ENCODE peak calls at places on chromosomes 4 and X, in five cellular contexts. X is heart left ventricle, Q is testis, D is stomach, K is uterus. U is an unnamed sample.

GRCh38 chr4:101337688-101338087 is 9.6 kb downstream of the PPP3CA start:
- DNase-seq in D (no peak), Q (no peak), X (no peak), K (no peak), U (no peak)

GRCh38 chr4:71230258-71230594 is 108.6 kb upstream of the SLC4A4 start:
- DNase-seq in K (no peak), Q (no peak), D (peak; percentile 38), X (no peak), U (no peak)

GRCh38 chrX:281166-281999 is at the start of gene PLCXD1:
- DNase-seq in Q (peak; percentile 50), X (peak; percentile 8), D (peak; percentile 32), K (no peak), U (peak; percentile 39)

GRCh38 chrX:9902651-9903050 is 64.5 kb upstream of the CLDN34 start:
- DNase-seq in D (no peak), K (no peak), Q (peak; percentile 63), X (no peak), U (no peak)

GRCh38 chr4:138707746-138708145 is 307.8 kb upstream of the NOCT start:
- DNase-seq in Q (no peak), X (no peak), K (no peak), D (no peak), U (no peak)

GRCh38 chrX:136586386-136586785 is 54.4 kb downstream of the VGLL1 start:
- DNase-seq in X (no peak), D (no peak), K (no peak), Q (no peak), U (no peak)

GRCh38 chrX:118179718-118180117 is 63.1 kb upstream of the KLHL13 start:
- DNase-seq in Q (no peak), K (no peak), X (no peak), D (no peak), U (no peak)

GRCh38 chr4:122309988-122310626 is 68.7 kb upstream of the ADAD1 start:
- DNase-seq in X (no peak), D (no peak), K (no peak), Q (no peak), U (no peak)

GRCh38 chrX:51891245-51891644 is 2.2 kb upstream of the MAGED1 start:
- DNase-seq in D (no peak), Q (no peak), K (no peak), X (no peak), U (no peak)

GRCh38 chr4:76385974-76386373 is 35.0 kb downstream of the CCDC158 start:
- DNase-seq in Q (no peak), X (no peak), K (no peak), D (no peak), U (no peak)

GRCh38 chrX:75603833-75604232 is 81.0 kb upstream of the ZDHHC15 start:
- DNase-seq in K (no peak), X (no peak), Q (no peak), D (no peak), U (no peak)

GRCh38 chr4:52833941-52834525 is 28.1 kb upstream of the RASL11B start:
- DNase-seq in X (no peak), D (no peak), K (no peak), Q (no peak), U (no peak)

DNA sequence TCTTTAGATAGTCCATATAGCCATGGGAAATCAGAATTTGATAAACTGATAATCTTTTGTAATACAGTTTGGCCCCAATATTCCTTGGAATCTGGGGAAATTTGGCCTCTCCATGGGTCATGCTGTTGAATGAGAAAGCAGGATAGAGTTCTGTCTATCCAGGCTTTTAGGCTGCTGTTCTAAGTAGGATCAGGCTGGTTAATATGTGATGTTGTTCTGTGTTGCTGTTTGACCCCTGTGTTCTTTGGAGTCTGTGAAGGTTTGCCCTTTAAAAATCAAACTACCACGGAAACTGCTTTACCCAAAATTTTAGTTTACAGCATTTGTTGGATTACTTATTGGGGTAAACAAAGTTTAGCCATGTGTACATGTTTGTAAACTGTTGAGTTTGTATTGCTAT is 114.5 kb downstream of the ZNF330 start:
- DNase-seq in X (no peak), K (no peak), Q (no peak), D (no peak), U (no peak)
- TF ChIP-seq POLR2A in X (no peak), K (no peak), Q (no peak), D (no peak), U (no peak)

GRCh38 chrX:47572773-47573333 is 9.4 kb upstream of the TIMP1 start:
- DNase-seq in K (no peak), Q (no peak), D (no peak), X (no peak), U (no peak)

GRCh38 chrX:47571896-47572295 is 10.3 kb upstream of the TIMP1 start:
- DNase-seq in Q (no peak), X (no peak), D (no peak), K (no peak), U (no peak)

GRCh38 chrX:47568656-47569295 is 7.8 kb downstream of the ARAF start:
- DNase-seq in K (no peak), X (no peak), Q (no peak), D (no peak), U (no peak)

GRCh38 chrX:47571215-47571614 is 10.2 kb downstream of the ARAF start:
- DNase-seq in K (no peak), D (no peak), X (no peak), Q (peak; percentile 35), U (no peak)

GRCh38 chrX:47570794-47571193 is 9.8 kb downstream of the ARAF start:
- DNase-seq in K (no peak), X (no peak), Q (no peak), D (no peak), U (no peak)
- H3K9me3 ChIP-seq in K (no peaks in the 10 kb centered on the region), X (no peaks in the 10 kb centered on the region), Q (no peaks in the 10 kb centered on the region), D (no peaks in the 10 kb centered on the region), U (no peaks in the 10 kb centered on the region)

GRCh38 chr4:2537011-2537830 is 774 bp downstream of the FAM193A start:
- DNase-seq in X (peak; percentile 23), K (peak; percentile 29), D (peak; percentile 56), Q (peak; percentile 54), U (peak; percentile 74)
- TF ChIP-seq POLR2A in X (no peak), K (no peak), D (no peak), Q (no peak), U (no peak)

GRCh38 chrX:144918936-144919335 is 328.4 kb upstream of the SPANXN1 start:
- DNase-seq in K (no peak), X (no peak), D (no peak), Q (no peak), U (no peak)

GRCh38 chrX:144916785-144917184 is 330.5 kb upstream of the SPANXN1 start:
- DNase-seq in Q (no peak), X (no peak), D (no peak), K (no peak), U (no peak)
- H3K9me3 ChIP-seq in Q (no peaks in the 10 kb centered on the region), X (no peaks in the 10 kb centered on the region), D (no peaks in the 10 kb centered on the region), K (no peaks in the 10 kb centered on the region), U (no peaks in the 10 kb centered on the region)

GRCh38 chrX:2607113-2607512 is 84.0 kb upstream of the CD99 start:
- DNase-seq in Q (no peak), D (no peak), X (no peak), K (no peak), U (no peak)

GRCh38 chrX:2610246-2611170 is 80.6 kb upstream of the CD99 start:
- DNase-seq in D (no peak), X (no peak), Q (no peak), K (no peak), U (no peak)

GRCh38 chrX:2609431-2610238 is 81.5 kb upstream of the CD99 start:
- DNase-seq in Q (no peak), D (no peak), K (no peak), X (no peak), U (no peak)

DNA sequence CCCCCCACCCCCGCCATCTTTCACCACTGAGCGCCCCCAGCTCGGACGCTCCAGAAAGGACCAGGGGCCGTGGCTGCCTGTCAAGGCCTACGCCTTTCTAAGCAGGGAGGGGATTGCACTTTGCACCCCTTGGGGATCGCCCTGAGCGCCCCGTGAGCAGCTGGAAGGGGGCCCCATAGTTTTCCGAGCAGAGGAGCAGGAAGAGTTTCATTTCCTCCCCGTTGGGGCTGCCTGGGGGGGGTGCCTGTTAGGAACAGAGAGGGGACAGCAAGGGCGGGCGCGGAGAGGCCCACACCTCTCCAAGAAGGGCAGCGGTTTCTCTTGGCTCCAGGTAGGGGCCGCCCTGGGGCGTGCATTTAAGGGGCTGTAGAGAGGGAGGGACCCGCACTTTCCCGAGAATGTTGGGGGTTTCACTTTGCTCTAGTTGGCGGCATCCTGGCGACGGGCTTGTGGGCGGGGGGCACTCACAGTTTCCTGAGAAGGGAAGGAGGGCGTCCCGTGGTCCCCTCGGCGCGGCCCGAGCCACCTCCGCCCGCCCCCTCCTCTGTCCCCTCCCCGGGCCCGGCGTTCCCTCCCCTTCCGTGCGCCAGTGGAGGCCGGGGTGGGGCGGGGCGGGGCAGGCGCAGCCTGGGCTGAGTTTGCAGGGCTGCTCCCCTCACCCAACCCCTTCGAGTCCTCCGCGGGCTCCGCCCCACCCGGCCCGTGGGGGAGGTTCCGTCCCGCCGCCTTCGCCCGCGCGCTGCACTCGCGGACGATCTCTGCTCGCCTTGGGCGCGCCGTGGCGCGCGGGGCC is 82.3 kb upstream of the CD99 start:
- DNase-seq in K (peak; percentile 82), X (peak; percentile 89), D (peak; percentile 89), Q (peak; percentile 84), U (peak; percentile 88)
- TF ChIP-seq POLR2A in K (no peak), X (no peak), D (no peak), Q (no peak), U (no peak)

DNA sequence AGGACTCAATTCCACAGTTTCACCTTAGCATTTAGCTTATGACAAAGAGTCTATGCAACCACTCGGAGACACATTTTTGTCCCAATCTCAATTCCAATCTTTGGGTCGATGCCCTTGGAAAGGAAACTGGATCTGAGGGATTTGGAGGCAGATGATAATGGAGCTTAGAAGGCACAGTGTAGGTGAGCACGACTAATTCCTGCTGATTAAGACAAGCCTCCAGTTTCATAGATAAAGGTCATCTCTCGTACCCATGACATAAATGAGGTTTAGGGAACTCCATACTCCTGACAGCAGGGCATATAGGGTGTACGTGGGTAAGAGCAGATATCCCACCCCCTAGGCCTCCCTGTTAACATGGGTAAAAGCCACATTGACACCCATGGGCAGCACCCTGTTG is 24.4 kb upstream of the ZNF718 start:
- DNase-seq in D (no peak), Q (no peak), X (no peak), K (no peak), U (no peak)
- H3K9me3 ChIP-seq in D (peaks cover 98% of the 10 kb centered on the region), Q (no peaks in the 10 kb centered on the region), X (peaks cover 94% of the 10 kb centered on the region), K (peaks cover 40% of the 10 kb centered on the region), U (no peaks in the 10 kb centered on the region)

DNA sequence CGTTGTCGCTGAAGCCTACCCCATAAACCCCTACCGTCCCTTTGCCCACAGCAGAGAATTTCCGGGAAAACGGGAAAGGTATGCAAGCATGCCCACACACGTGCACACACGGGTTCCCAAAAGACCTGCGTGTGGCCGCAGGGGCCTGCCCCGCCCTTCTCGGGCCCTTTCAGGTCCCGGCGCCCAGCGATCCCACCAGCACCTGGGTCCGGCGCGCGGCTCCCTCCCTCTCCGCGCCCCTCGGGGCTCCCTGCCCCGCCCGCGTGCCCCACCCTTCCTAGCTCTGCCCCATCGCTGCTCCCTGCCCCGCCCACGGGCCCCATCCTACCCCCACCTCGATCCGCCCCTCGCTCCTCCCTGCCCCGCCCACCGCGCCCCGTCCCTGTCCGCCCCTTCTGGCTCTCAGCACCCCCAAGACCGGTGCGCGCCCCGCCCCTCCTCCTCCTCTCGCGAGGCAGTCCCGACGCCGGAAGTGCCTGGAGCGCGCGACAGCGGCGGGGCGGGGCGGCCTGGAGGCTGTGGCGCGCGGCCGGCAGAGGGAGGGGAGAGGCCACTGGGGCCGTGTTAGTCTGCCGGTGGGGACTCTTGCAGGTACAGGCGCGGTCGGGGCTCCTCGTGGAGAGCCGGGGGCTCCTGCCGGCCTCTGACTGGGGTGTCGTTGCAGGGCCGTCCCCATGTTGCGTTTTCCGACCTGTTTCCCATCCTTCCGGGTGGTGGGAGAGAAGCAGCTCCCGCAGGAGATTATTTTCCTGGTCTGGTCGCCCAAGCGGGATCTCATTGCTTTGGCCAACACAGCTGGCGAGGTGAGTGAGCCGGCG is at the start of gene ANAPC4:
- DNase-seq in X (peak; percentile 95), Q (peak; percentile 96), K (peak; percentile 96), D (peak; percentile 96), U (peak; percentile 92)
- TF ChIP-seq POLR2A in X (no peak), Q (no peak), K (no peak), D (no peak), U (peak; percentile 45)